ENCODE peak calls at places on chromosomes 6 and 20, in four cellular contexts. C is stomach, I is upper lobe of left lung, Y is ovary. D is an unnamed sample.

GRCh38 chr6:4914412-4915159 is 89.3 kb downstream of the RPP40 start:
- DNase-seq in C (no peak), I (no peak), Y (no peak), D (no peak)

GRCh38 chr6:73286752-73287151 is 23.8 kb upstream of the KHDC1 start:
- DNase-seq in C (no peak), I (no peak), Y (no peak), D (no peak)

GRCh38 chr6:134936927-134937326 is 13.0 kb downstream of the ALDH8A1 start:
- DNase-seq in C (no peak), I (no peak), Y (no peak), D (no peak)

GRCh38 chr6:108559884-108560462 is 744 bp upstream of the FOXO3 start:
- DNase-seq in C (peak; percentile 49), I (no peak), Y (peak; percentile 84), D (peak; percentile 93)

GRCh38 chr6:141848029-141848890 is 284.5 kb upstream of the GJE1 start:
- DNase-seq in C (no peak), I (no peak), Y (no peak), D (no peak)

GRCh38 chr20:263701-264100 is 6.2 kb downstream of the DEFB132 start:
- DNase-seq in C (no peak), I (peak; percentile 43), Y (no peak), D (no peak)

GRCh38 chr6:85449388-85449817 is 480 bp upstream of the NT5E start:
- DNase-seq in C (no peak), I (no peak), Y (no peak), D (peak; percentile 75)

GRCh38 chr6:164151762-164152161 is 737.2 kb downstream of the QKI start:
- DNase-seq in C (no peak), I (no peak), Y (no peak), D (no peak)

GRCh38 chr6:141610741-141611140 is 522.0 kb upstream of the GJE1 start:
- DNase-seq in C (no peak), I (no peak), Y (no peak), D (no peak)

GRCh38 chr20:57952136-57952535 is 242.3 kb upstream of the PMEPA1 start:
- DNase-seq in C (no peak), I (no peak), Y (no peak), D (no peak)

GRCh38 chr6:11609324-11610071 is 71.9 kb downstream of the TMEM170B start:
- DNase-seq in C (no peak), I (peak; percentile 36), Y (peak; percentile 63), D (no peak)

GRCh38 chr20:52869698-52870288 is 102.4 kb upstream of the TSHZ2 start:
- DNase-seq in C (no peak), I (no peak), Y (no peak), D (no peak)

GRCh38 chr6:44386929-44387345 is 569 bp upstream of the CDC5L start:
- DNase-seq in C (no peak), I (no peak), Y (no peak), D (no peak)

GRCh38 chr6:169824848-169825557 is 73.6 kb downstream of the ERMARD start:
- DNase-seq in C (no peak), I (no peak), Y (no peak), D (no peak)

GRCh38 chr6:2464641-2465040 is 219.2 kb upstream of the GMDS start:
- DNase-seq in C (no peak), I (no peak), Y (no peak), D (no peak)

GRCh38 chr6:111551521-111552231 is 54.0 kb downstream of the TRAF3IP2 start:
- DNase-seq in C (peak; percentile 87), I (peak; percentile 56), Y (no peak), D (no peak)

GRCh38 chr6:156262014-156262413 is 515.2 kb upstream of the ARID1B start:
- DNase-seq in C (no peak), I (no peak), Y (no peak), D (no peak)

GRCh38 chr6:158026901-158027589 is 45.4 kb downstream of the SYNJ2 start:
- DNase-seq in C (no peak), I (peak; percentile 76), Y (peak; percentile 37), D (no peak)

GRCh38 chr6:27592107-27592480 is 119.2 kb upstream of the ZNF184 start:
- DNase-seq in C (no peak), I (no peak), Y (no peak), D (no peak)

GRCh38 chr6:135985471-135985870 is 134.0 kb downstream of the PDE7B start:
- DNase-seq in C (no peak), I (no peak), Y (no peak), D (no peak)

GRCh38 chr6:43951756-43952675 is 175.2 kb downstream of the MRPL14 start:
- DNase-seq in C (no peak), I (no peak), Y (no peak), D (peak; percentile 50)

GRCh38 chr6:90251295-90251992 is 45.2 kb downstream of the BACH2 start:
- DNase-seq in C (no peak), I (no peak), Y (no peak), D (no peak)

GRCh38 chr6:108805611-108806181 is 42.5 kb upstream of the ARMC2 start:
- DNase-seq in C (no peak), I (no peak), Y (no peak), D (no peak)

GRCh38 chr6:154632121-154632520 is 101.1 kb upstream of the SCAF8 start:
- DNase-seq in C (no peak), I (no peak), Y (no peak), D (no peak)

GRCh38 chr6:30265166-30265565 is 52.0 kb upstream of the TRIM26 start:
- DNase-seq in C (no peak), I (no peak), Y (no peak), D (no peak)

GRCh38 chr6:145263807-145264206 is 471.5 kb downstream of the EPM2A start:
- DNase-seq in C (no peak), I (no peak), Y (no peak), D (no peak)

GRCh38 chr20:61560361-61560853 is 308.3 kb downstream of the CDH4 start:
- DNase-seq in C (no peak), I (no peak), Y (no peak), D (no peak)

GRCh38 chr6:30954631-30955366 is 14.0 kb downstream of the MUCL3 start:
- DNase-seq in C (peak; percentile 59), I (no peak), Y (no peak), D (no peak)

GRCh38 chr20:3563548-3564177 is 92.8 kb downstream of the ATRN start:
- DNase-seq in C (no peak), I (no peak), Y (no peak), D (no peak)

GRCh38 chr6:73180718-73181619 is 44.3 kb downstream of the KHDC1L start:
- DNase-seq in C (no peak), I (no peak), Y (no peak), D (no peak)

GRCh38 chr6:38396209-38396608 is 243.5 kb downstream of the BTBD9 start:
- DNase-seq in C (no peak), I (no peak), Y (no peak), D (no peak)

DNA sequence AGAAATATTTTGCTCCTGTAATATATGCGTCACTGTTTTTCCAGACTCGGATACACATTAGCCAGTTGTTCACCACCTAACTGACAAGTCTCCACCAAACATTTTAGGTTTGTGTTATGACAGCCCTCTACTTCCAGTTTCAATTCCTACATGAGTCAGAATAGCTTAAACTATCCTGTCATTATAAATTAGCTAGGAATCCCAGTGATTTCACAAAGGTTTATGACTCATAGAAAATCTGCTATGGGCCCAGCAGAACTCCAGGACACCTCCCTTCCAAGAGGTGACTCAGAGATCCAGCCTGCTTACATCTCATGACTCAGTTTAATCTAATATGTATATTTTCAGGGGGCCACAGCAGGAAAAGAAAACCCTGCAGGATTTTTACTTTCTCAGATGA is 17.4 kb upstream of the PLCB4 start:
- DNase-seq in C (no peak), I (no peak), Y (no peak), D (no peak)
- TF ChIP-seq EP300 in C (no peak), I (no peak), Y (no peak), D (no peak)

DNA sequence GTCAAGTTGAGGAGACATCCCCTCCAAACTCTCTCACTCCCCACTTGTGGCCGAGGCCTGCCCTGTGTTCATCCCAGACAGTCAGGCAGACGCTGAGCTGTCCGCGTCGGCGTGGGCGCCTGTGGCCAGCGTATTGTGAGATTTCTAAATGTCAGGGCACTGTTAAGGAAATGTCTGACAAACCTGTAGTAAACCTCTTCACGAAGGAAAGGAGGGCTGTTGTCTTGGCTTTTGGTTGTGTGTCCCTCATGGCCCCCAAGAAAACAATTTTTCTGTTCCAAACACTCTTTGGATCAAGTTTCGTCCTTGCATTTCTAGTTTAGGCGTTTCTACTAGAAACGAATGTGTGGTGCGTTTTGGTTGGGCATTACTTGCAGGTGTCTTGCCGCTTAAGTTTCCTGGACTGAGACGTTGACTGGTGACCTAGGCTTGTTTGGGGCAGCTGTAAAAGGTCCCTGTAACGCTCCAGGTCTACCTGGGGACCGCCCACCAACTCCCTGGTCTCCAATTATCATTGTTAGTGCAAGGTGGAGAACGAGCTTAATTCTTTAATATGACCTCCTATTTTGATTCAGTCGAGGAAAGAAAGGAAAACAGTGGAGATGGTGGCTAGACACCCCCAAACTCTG is 8.7 kb upstream of the POU3F2 start:
- DNase-seq in C (no peak), I (no peak), Y (no peak), D (no peak)
- H3K27me3 ChIP-seq in C (peaks cover 100% of the 10 kb centered on the region), I (peaks cover 61% of the 10 kb centered on the region), Y (no peaks in the 10 kb centered on the region), D (peaks cover 91% of the 10 kb centered on the region)

GRCh38 chr6:15879372-15880261 is 216.8 kb upstream of the DTNBP1 start:
- DNase-seq in C (peak; percentile 39), I (peak; percentile 17), Y (peak; percentile 79), D (peak; percentile 92)
- H3K27ac ChIP-seq in C (no peak overlapping the region), I (no peak overlapping the region), Y (no peak overlapping the region), D (peak overlapping the region; percentile 58)

DNA sequence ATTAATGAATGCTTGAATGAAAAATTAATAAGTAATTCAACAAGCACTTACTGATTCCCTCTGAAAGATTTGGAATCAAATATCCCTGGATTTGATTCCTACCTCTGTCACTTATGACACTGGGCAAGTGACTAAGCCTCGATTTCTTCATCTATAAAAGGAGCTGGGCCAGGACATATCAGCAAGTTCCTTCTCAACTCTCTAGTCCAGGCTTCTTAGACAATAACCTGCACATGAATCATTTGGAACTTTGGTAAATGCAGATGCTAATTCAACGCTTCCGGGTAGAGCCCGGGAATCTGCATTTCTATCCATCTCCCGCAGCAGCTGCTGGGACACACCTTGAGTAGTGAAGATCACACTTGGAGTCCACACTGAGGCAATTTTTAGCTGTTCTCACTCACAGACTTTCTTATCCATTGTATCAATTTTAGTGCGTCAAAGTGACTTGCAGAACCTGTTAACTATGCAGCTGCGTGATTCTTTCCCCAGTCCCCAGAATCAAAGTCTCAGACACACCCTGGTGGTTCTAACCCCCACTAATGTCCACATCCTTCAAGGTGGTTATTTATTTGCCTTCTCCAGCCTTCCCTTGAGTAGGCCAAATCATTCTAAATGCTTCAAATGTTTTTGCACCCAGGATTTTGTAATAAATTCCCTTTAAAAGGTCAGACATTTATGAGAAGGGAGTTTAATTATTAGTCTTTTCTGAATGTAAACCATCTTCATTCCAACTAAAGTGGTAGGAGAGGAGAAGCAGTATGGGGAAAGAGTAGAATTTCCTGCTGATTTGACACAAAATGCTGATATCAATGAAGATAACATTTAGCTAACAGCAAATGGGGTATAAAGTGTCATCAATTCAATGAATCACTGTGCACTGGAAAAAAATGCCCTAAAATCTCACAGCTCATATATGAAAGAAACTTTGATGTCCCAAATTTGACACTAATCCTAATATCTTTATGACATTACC is 26.0 kb upstream of the CCND3 start:
- DNase-seq in C (no peak), I (no peak), Y (no peak), D (peak; percentile 12)
- TF ChIP-seq EP300 in C (no peak), I (no peak), Y (no peak), D (no peak)

GRCh38 chr6:32216998-32217397 is 6.9 kb downstream of the NOTCH4 start:
- DNase-seq in C (no peak), I (no peak), Y (no peak), D (peak; percentile 40)
- H3K27me3 ChIP-seq in C (peaks cover 11% of the 10 kb centered on the region), I (no peaks in the 10 kb centered on the region), Y (no peaks in the 10 kb centered on the region), D (no peaks in the 10 kb centered on the region)

D was measured in sigmoid colon.